ENCODE peak calls at places on chromosomes 2 and 18, in six cellular contexts. P is right atrium auricular region; K is EL; A is CD8-positive, alpha-beta memory T cell; E is left cardiac atrium; Z is HCT116. N is an unnamed sample.

GRCh38 chr2:119011162-119011909 is 69.3 kb downstream of the MARCO start:
- DNase-seq in P (no peak), K (peak), A (no peak), E (peak), Z (peak), N (no peak)

GRCh38 chr2:55842009-55842408 is 81.6 kb downstream of the EFEMP1 start:
- DNase-seq in P (no peak), K (peak), A (no peak), E (no peak), Z (no peak), N (no peak)

GRCh38 chr2:25115902-25116301 is 52.5 kb downstream of the POMC start:
- DNase-seq in P (no peak), K (peak), A (no peak), E (no peak), Z (no peak), N (no peak)

GRCh38 chr2:126527836-126528490 is 128.0 kb upstream of the GYPC start:
- DNase-seq in P (peak), K (peak), A (peak), E (peak), Z (peak), N (no peak)

GRCh38 chr18:35610089-35610488 is 28.5 kb downstream of the GALNT1 start:
- DNase-seq in P (no peak), K (no peak), A (no peak), E (no peak), Z (no peak), N (no peak)

GRCh38 chr2:166653185-166653813 is 159.2 kb upstream of the SCN7A start:
- DNase-seq in P (no peak), K (peak), A (no peak), E (no peak), Z (no peak), N (no peak)

GRCh38 chr2:70002241-70002896 is 40.9 kb upstream of the ASPRV1 start:
- DNase-seq in P (no peak), K (no peak), A (no peak), E (no peak), Z (no peak), N (no peak)

GRCh38 chr2:30716117-30716900 is 90.9 kb downstream of the CAPN13 start:
- DNase-seq in P (peak), K (no peak), A (no peak), E (no peak), Z (no peak), N (no peak)

GRCh38 chr2:43525506-43525905 is 70.3 kb downstream of the THADA start:
- DNase-seq in P (no peak), K (no peak), A (no peak), E (no peak), Z (no peak), N (no peak)

GRCh38 chr2:11502740-11503292 is 31.0 kb upstream of the GREB1 start:
- DNase-seq in P (no peak), K (peak), A (no peak), E (no peak), Z (peak), N (peak)

GRCh38 chr2:135952891-135953290 is 32.5 kb downstream of the DARS1 start:
- DNase-seq in P (no peak), K (peak), A (no peak), E (no peak), Z (no peak), N (no peak)

GRCh38 chr2:39433586-39434195 is 3.4 kb downstream of the MAP4K3 start:
- DNase-seq in P (no peak), K (no peak), A (no peak), E (no peak), Z (no peak), N (no peak)

GRCh38 chr2:217086038-217086522 is 226.2 kb upstream of the TNP1 start:
- DNase-seq in P (no peak), K (peak), A (no peak), E (no peak), Z (no peak), N (no peak)

GRCh38 chr2:67917332-67918054 is 145.3 kb downstream of the C1D start:
- DNase-seq in P (no peak), K (peak), A (no peak), E (no peak), Z (no peak), N (peak)

GRCh38 chr2:130848518-130849210 is 11.9 kb downstream of the ARHGEF4 start:
- DNase-seq in P (no peak), K (no peak), A (no peak), E (no peak), Z (no peak), N (no peak)

GRCh38 chr18:58452392-58453166 is 176.3 kb downstream of the ALPK2 start:
- DNase-seq in P (no peak), K (no peak), A (no peak), E (no peak), Z (no peak), N (no peak)

GRCh38 chr18:8365528-8365927 is 243.7 kb upstream of the RAB12 start:
- DNase-seq in P (no peak), K (no peak), A (no peak), E (no peak), Z (no peak), N (no peak)

GRCh38 chr18:48580782-48581181 is 42.0 kb downstream of the CTIF start:
- DNase-seq in P (peak), K (no peak), A (no peak), E (peak), Z (no peak), N (peak)

GRCh38 chr2:214674278-214674677 is 135.2 kb downstream of the BARD1 start:
- DNase-seq in P (no peak), K (no peak), A (no peak), E (no peak), Z (no peak), N (no peak)

GRCh38 chr18:23716516-23716915 is 27.3 kb downstream of the LAMA3 start:
- DNase-seq in P (no peak), K (peak), A (no peak), E (no peak), Z (no peak), N (peak)

GRCh38 chr18:9941660-9942059 is 27.8 kb downstream of the VAPA start:
- DNase-seq in P (no peak), K (no peak), A (no peak), E (no peak), Z (no peak), N (no peak)